ENCODE peak calls at places on chromosomes 1 and 21, in nine cellular contexts. B is uterus, S is A673, C is AG09309, T is fibroblast of mammary gland, F is cardiac fibroblast, D is nephron progenitor cell, O is SK-N-SH, G is pancreas. K is an unnamed sample.

GRCh38 chr1:6077919-6078318 is 32.2 kb downstream of the KCNAB2 start:
- DNase-seq in S (no peak), F (no peak), C (no peak), D (no peak), T (no peak), G (no peak), O (no peak), B (no peak), K (no peak)

GRCh38 chr1:33111965-33112364 is 31.0 kb downstream of the AZIN2 start:
- DNase-seq in D (no peak), S (no peak), O (peak), F (peak), T (peak), G (no peak), B (no peak), C (no peak), K (no peak)

GRCh38 chr1:209989525-209989924 is 51.5 kb downstream of the SYT14 start:
- DNase-seq in G (no peak), B (no peak), T (peak), S (peak), C (no peak), F (peak), D (no peak), O (peak), K (no peak)

GRCh38 chr1:232999960-233000625 is 49.7 kb downstream of the NTPCR start:
- DNase-seq in F (no peak), C (no peak), T (no peak), D (no peak), B (no peak), G (no peak), O (no peak), S (no peak), K (no peak)

GRCh38 chr1:210347112-210347511 is 18.4 kb downstream of the HHAT start:
- DNase-seq in D (no peak), S (no peak), G (no peak), O (no peak), B (no peak), T (peak), F (no peak), C (no peak), K (peak)

GRCh38 chr1:190474587-190475305 is 2.9 kb downstream of the BRINP3 start:
- DNase-seq in O (no peak), T (no peak), D (peak), C (no peak), G (peak), F (no peak), B (no peak), S (no peak), K (no peak)

GRCh38 chr1:1167416-1168155 is 6.1 kb upstream of the TTLL10 start:
- DNase-seq in B (no peak), C (no peak), T (no peak), G (peak), O (no peak), S (no peak), F (no peak), D (peak), K (no peak)

GRCh38 chr1:212805767-212806166 is 14.1 kb downstream of the TATDN3 start:
- DNase-seq in T (no peak), C (no peak), B (no peak), G (no peak), D (no peak), O (no peak), S (no peak), F (no peak), K (no peak)

GRCh38 chr1:214306270-214306669 is 25.3 kb downstream of the SMYD2 start:
- DNase-seq in G (no peak), D (no peak), F (no peak), T (no peak), O (no peak), S (no peak), C (no peak), B (no peak), K (no peak)

GRCh38 chr1:37035828-37036666 is 1.7 kb upstream of the GRIK3 start:
- DNase-seq in D (peak), G (no peak), T (no peak), O (peak), C (no peak), S (no peak), B (no peak), F (no peak), K (peak)

GRCh38 chr21:45972716-45973474 is 8.7 kb upstream of the COL6A1 start:
- DNase-seq in F (peak), T (peak), B (peak), C (no peak), O (peak), G (peak), S (peak), D (peak), K (no peak)

GRCh38 chr21:45975017-45975595 is 6.5 kb upstream of the COL6A1 start:
- DNase-seq in G (peak), S (no peak), B (peak), O (no peak), D (peak), T (peak), F (peak), C (no peak), K (no peak)

GRCh38 chr21:45974073-45975016 is 7.2 kb upstream of the COL6A1 start:
- DNase-seq in S (no peak), D (peak), T (peak), G (peak), C (no peak), B (peak), O (peak), F (peak), K (no peak)

GRCh38 chr21:45972353-45972715 is 9.2 kb upstream of the COL6A1 start:
- DNase-seq in G (peak), S (no peak), C (no peak), T (no peak), F (no peak), O (peak), B (no peak), D (peak), K (no peak)

GRCh38 chr21:45973475-45974072 is 8.0 kb upstream of the COL6A1 start:
- DNase-seq in O (peak), D (peak), C (no peak), G (peak), B (peak), T (peak), S (peak), F (peak), K (peak)
- TF ChIP-seq CTCF in O (peak), D (peak), C (peak), G (peak), B (peak), T (peak), S (peak), F (peak), K (peak)

GRCh38 chr1:26188477-26188876 is 1.9 kb upstream of the CATSPER4 start:
- DNase-seq in O (no peak), T (no peak), S (no peak), D (no peak), B (no peak), F (no peak), C (no peak), G (no peak), K (no peak)

GRCh38 chr1:26191739-26192138 is 1.3 kb downstream of the CATSPER4 start:
- DNase-seq in G (no peak), T (no peak), B (no peak), S (no peak), O (no peak), D (no peak), C (no peak), F (no peak), K (no peak)

GRCh38 chr1:26189751-26190275 is 589 bp upstream of the CATSPER4 start:
- DNase-seq in O (no peak), F (no peak), T (no peak), D (no peak), G (no peak), S (no peak), C (no peak), B (no peak), K (no peak)

GRCh38 chr1:26189331-26189730 is 1.1 kb upstream of the CATSPER4 start:
- DNase-seq in D (peak), F (no peak), B (no peak), C (no peak), T (no peak), O (no peak), S (no peak), G (no peak), K (no peak)

GRCh38 chr1:26190373-26190987 is at the start of gene CATSPER4:
- DNase-seq in D (peak), F (peak), S (peak), O (no peak), C (no peak), B (no peak), G (no peak), T (peak), K (no peak)
- TF ChIP-seq CTCF in D (peak), F (no peak), S (peak), O (peak), C (peak), B (no peak), G (no peak), T (peak), K (peak)

DNA sequence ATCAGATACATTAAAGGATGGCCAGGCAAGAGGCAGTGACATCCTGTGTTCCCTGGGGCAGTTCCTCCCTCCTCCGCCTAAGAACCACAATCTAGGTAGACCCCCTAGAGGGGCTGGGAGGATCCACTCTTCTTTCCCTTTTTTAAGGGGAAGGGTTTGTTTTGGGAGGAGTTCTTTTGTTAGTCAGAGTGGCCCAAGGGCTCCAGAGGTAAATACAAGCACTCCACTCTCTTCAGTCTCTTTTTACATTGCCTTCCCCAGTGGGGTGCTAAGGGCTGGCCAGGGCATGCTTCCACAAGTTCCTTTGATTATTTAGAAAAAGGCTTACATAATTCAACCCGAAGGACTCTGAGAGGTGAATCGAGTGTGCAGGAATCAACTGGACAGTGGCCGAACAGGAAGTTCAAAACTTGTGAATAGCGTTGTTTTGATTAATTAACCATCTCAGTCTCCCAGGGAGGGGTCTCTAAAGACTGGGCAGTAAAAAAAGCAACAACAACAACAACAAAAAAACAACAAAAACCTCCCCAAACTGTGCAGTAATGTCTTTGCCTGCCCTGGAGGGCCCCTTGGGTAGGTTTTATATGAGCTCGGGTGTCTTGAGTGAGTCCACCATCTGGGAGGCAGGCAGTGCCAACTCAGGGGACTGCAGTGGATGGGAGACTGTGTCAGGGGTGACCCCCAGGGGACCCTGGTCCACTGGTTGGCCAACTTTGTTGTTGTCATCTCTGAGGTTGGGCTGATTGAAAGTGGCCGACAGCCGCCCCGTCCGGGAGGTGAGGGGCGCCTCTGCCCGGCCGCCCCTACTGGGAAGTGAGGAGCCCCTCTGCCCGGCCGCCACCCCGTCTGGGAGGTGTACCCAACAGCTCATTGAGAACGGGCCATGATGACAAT is 33.2 kb upstream of the ENO1 start:
- DNase-seq in F (no peak), B (no peak), T (no peak), O (no peak), C (no peak), S (no peak), G (no peak), D (no peak), K (no peak)
- TF ChIP-seq CTCF in F (no peak), B (no peak), T (no peak), O (no peak), C (no peak), S (no peak), G (no peak), D (no peak), K (no peak)

GRCh38 chr1:156138366-156138969 is 14.9 kb upstream of the SEMA4A start:
- DNase-seq in B (no peak), O (no peak), C (no peak), S (no peak), D (no peak), F (no peak), G (peak), T (no peak), K (no peak)

GRCh38 chr1:156135930-156136871 is 17.2 kb upstream of the SEMA4A start:
- DNase-seq in G (no peak), D (no peak), C (no peak), S (no peak), B (no peak), F (no peak), T (no peak), O (no peak), K (no peak)

GRCh38 chr1:156140879-156141707 is 12.3 kb upstream of the SEMA4A start:
- DNase-seq in S (no peak), T (peak), O (peak), G (peak), F (no peak), C (no peak), D (peak), B (no peak), K (no peak)

GRCh38 chr1:156134716-156135435 is 18.5 kb upstream of the SEMA4A start:
- DNase-seq in F (no peak), T (no peak), D (no peak), B (no peak), O (no peak), C (no peak), G (no peak), S (no peak), K (no peak)

DNA sequence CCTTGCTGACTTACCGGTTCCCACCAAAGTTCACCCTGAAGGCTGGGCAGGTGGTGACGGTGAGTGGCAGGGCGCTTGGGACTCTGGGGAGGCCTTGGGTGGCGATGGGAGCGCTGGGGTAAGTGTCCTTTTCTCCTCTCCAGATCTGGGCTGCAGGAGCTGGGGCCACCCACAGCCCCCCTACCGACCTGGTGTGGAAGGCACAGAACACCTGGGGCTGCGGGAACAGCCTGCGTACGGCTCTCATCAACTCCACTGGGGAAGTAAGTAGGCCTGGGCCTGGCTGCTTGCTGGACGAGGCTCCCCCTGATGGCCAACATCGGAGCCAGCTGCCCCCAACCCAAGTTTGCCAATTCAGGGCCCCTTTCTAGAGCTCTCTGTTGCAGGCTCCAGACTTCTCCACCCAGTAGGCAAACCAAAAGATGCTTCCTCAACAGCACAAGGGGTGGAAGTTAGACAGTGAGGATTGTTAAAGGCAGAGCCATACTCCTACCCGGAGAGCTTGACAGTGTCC is 16.4 kb upstream of the SEMA4A start:
- DNase-seq in C (no peak), S (no peak), O (no peak), G (no peak), D (no peak), B (no peak), T (no peak), F (no peak), K (no peak)
- TF ChIP-seq CTCF in C (peak), S (no peak), O (peak), G (no peak), D (no peak), B (no peak), T (no peak), F (peak), K (peak)

GRCh38 chr1:160429702-160430535 is 29.6 kb downstream of the VANGL2 start:
- DNase-seq in B (no peak), T (no peak), D (no peak), C (no peak), G (no peak), S (no peak), O (no peak), F (no peak), K (peak)

GRCh38 chr1:160428053-160428452 is 27.7 kb downstream of the VANGL2 start:
- DNase-seq in F (no peak), D (no peak), S (no peak), G (no peak), O (no peak), B (no peak), C (no peak), T (no peak), K (no peak)

GRCh38 chr1:160429125-160429551 is 28.8 kb downstream of the VANGL2 start:
- DNase-seq in O (no peak), T (no peak), C (no peak), F (no peak), D (no peak), B (no peak), G (no peak), S (no peak), K (no peak)

GRCh38 chr1:160427625-160428024 is 27.3 kb downstream of the VANGL2 start:
- DNase-seq in D (no peak), S (no peak), B (no peak), G (no peak), C (no peak), O (no peak), T (no peak), F (no peak), K (no peak)

DNA sequence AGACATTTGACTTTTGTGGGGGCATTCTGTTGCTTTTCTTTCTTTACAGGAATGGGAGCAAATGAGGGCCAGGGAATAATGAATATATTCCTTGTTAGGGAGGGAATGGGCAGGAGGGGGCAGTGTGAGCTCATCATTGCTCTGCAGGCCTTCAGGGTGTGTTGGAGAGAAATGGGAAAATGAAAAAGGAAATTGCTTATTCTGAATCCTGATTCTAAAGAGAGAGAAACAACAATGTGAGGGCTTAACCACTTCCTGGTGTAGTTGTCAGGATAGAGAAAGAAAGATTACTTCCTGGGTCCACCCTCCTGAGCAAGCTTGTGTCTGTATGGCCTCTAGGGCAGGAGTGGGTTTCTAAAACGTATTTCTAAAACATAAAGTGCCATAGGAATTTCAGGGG is 28.3 kb downstream of the VANGL2 start:
- DNase-seq in O (peak), F (peak), S (peak), C (no peak), D (peak), G (no peak), T (peak), B (no peak), K (peak)
- TF ChIP-seq CTCF in O (peak), F (peak), S (peak), C (peak), D (peak), G (peak), T (peak), B (no peak), K (peak)

DNA sequence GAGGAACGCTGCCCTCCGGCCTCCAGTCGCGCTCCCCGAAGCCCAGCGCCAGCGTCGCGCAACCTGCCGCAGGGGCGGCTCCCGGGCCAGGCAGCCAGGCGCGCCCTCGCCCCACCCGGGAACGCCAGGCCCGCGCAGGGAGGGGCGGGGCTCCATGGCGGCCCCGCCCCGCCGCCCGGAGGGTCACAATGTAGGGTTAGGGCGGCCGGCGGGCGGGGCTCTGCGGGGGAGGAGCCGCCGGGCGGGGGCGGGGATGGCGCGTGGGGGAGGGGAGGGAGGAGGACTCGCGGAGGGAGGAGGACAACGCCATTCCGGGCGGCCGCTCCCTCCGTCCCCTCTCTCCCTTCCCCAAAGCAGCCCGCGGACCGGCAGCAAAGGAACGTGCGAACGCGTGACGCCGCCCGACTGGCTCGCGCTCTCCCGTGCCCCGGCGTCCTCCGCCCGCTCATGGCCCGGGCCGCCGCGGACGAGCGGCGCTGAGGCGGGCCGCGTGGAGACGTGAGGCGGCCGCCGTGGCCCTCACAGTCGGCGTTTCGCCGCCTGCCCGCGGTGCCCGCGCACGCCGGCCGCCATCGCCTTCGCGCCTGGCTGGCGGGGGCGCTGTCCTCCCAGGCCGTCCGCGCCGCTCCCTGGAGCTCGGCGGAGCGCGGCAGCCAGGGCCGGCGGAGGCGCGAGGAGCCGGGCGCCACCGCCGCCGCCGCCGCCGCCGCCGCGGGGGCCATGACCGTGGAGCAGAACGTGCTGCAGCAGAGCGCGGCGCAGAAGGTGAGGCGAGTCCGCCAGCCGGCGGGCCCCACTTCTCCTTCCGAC is at the start of gene USP25:
- DNase-seq in B (peak), S (peak), D (peak), F (peak), G (peak), C (no peak), O (peak), T (peak), K (peak)
- TF ChIP-seq CTCF in B (no peak), S (no peak), D (no peak), F (no peak), G (no peak), C (peak), O (no peak), T (no peak), K (no peak)

GRCh38 chr1:44536357-44536756 is 131.3 kb downstream of the RNF220 start:
- DNase-seq in G (no peak), O (no peak), T (no peak), F (no peak), B (no peak), C (no peak), S (no peak), D (no peak), K (no peak)

GRCh38 chr1:44537538-44537937 is 132.5 kb downstream of the RNF220 start:
- DNase-seq in B (no peak), T (no peak), G (no peak), F (no peak), D (no peak), O (no peak), C (no peak), S (no peak), K (no peak)

GRCh38 chr1:44532567-44532944 is 127.5 kb downstream of the RNF220 start:
- DNase-seq in D (no peak), O (no peak), C (no peak), S (no peak), B (no peak), F (no peak), T (no peak), G (no peak), K (no peak)

GRCh38 chr1:44531785-44532566 is 126.9 kb downstream of the RNF220 start:
- DNase-seq in D (no peak), G (no peak), C (no peak), B (no peak), O (no peak), S (no peak), F (peak), T (peak), K (peak)

GRCh38 chr1:44534771-44535170 is 129.7 kb downstream of the RNF220 start:
- DNase-seq in O (no peak), D (no peak), F (no peak), T (no peak), S (no peak), C (no peak), B (no peak), G (no peak), K (no peak)
- TF ChIP-seq CTCF in O (no peak), D (no peak), F (no peak), T (no peak), S (no peak), C (no peak), B (no peak), G (no peak), K (no peak)